ENCODE peak calls at places on chromosomes 5 and 9, in nine cellular contexts. W is GM23338, M is prostate gland, T is sigmoid colon, I is breast epithelium, J is K562, X is Panc1, P is stomach, K is HCT116. B is an unnamed sample.

GRCh38 chr5:1429066-1429465 is 16.2 kb downstream of the SLC6A3 start:
- DNase-seq in W (no peak), M (no peak), T (peak), I (no peak), J (no peak), X (no peak), P (peak), K (no peak), B (peak)

GRCh38 chr9:117825609-117826347 is 121.6 kb downstream of the TLR4 start:
- DNase-seq in W (no peak), M (no peak), T (no peak), I (no peak), J (no peak), X (no peak), P (no peak), K (no peak), B (no peak)

GRCh38 chr9:127133739-127134167 is 11.3 kb upstream of the ANGPTL2 start:
- DNase-seq in W (peak), M (peak), T (peak), I (peak), J (no peak), X (no peak), P (peak), K (no peak), B (no peak)

GRCh38 chr5:17024686-17025180 is 88.6 kb upstream of the MYO10 start:
- DNase-seq in W (no peak), M (peak), T (no peak), I (no peak), J (no peak), X (no peak), P (no peak), K (no peak), B (no peak)

GRCh38 chr9:13351768-13352386 is 72.4 kb upstream of the MPDZ start:
- DNase-seq in W (peak), M (peak), T (no peak), I (no peak), J (peak), X (no peak), P (no peak), K (peak), B (no peak)

GRCh38 chr9:80797427-80797825 is 891.9 kb downstream of the TLE1 start:
- DNase-seq in W (no peak), M (no peak), T (no peak), I (no peak), J (no peak), X (no peak), P (no peak), K (no peak), B (no peak)

GRCh38 chr5:168359820-168360460 is 68.5 kb downstream of the WWC1 start:
- DNase-seq in W (peak), M (no peak), T (no peak), I (no peak), J (no peak), X (no peak), P (no peak), K (peak), B (no peak)

GRCh38 chr5:17374973-17375844 is 122.8 kb upstream of the TAF11L2 start:
- DNase-seq in W (peak), M (no peak), T (no peak), I (no peak), J (no peak), X (no peak), P (peak), K (no peak), B (no peak)

GRCh38 chr9:104346645-104347175 is 157.4 kb upstream of the OR13F1 start:
- DNase-seq in W (no peak), M (no peak), T (no peak), I (no peak), J (no peak), X (no peak), P (no peak), K (no peak), B (no peak)

GRCh38 chr9:2257530-2257929 is 242.4 kb downstream of the SMARCA2 start:
- DNase-seq in W (no peak), M (no peak), T (no peak), I (no peak), J (no peak), X (no peak), P (no peak), K (no peak), B (no peak)

GRCh38 chr9:69731348-69731747 is 28.5 kb downstream of the PTAR1 start:
- DNase-seq in W (no peak), M (no peak), T (no peak), I (no peak), J (no peak), X (no peak), P (no peak), K (no peak), B (no peak)

GRCh38 chr9:33403941-33404781 is 1.8 kb upstream of the AQP7 start:
- DNase-seq in W (no peak), M (no peak), T (no peak), I (no peak), J (no peak), X (no peak), P (no peak), K (no peak), B (no peak)

GRCh38 chr5:68171101-68171558 is 44.4 kb upstream of the PIK3R1 start:
- DNase-seq in W (no peak), M (peak), T (peak), I (peak), J (no peak), X (no peak), P (peak), K (no peak), B (no peak)

GRCh38 chr9:91817493-91818225 is 132.4 kb downstream of the ROR2 start:
- DNase-seq in W (peak), M (peak), T (peak), I (no peak), J (no peak), X (no peak), P (no peak), K (no peak), B (no peak)

GRCh38 chr5:58458851-58459275 is 1.0 kb downstream of the PLK2 start:
- DNase-seq in W (peak), M (no peak), T (no peak), I (no peak), J (no peak), X (no peak), P (no peak), K (peak), B (no peak)

GRCh38 chr9:108168451-108168850 is 678.9 kb upstream of the KLF4 start:
- DNase-seq in W (no peak), M (no peak), T (no peak), I (no peak), J (no peak), X (no peak), P (no peak), K (no peak), B (no peak)

GRCh38 chr5:14463629-14464028 is 118.0 kb upstream of the OTULINL start:
- DNase-seq in W (no peak), M (no peak), T (no peak), I (no peak), J (no peak), X (no peak), P (no peak), K (no peak), B (no peak)

GRCh38 chr9:117763314-117763713 is 59.1 kb downstream of the TLR4 start:
- DNase-seq in W (no peak), M (no peak), T (no peak), I (no peak), J (no peak), X (no peak), P (no peak), K (no peak), B (no peak)

GRCh38 chr9:124834586-124834985 is 18.7 kb upstream of the WDR38 start:
- DNase-seq in W (no peak), M (no peak), T (no peak), I (no peak), J (no peak), X (no peak), P (no peak), K (peak), B (no peak)

GRCh38 chr5:127706691-127707090 is 3.5 kb downstream of the CCDC192 start:
- DNase-seq in W (no peak), M (no peak), T (no peak), I (no peak), J (no peak), X (no peak), P (no peak), K (no peak), B (no peak)

GRCh38 chr5:112183103-112183634 is 235.9 kb downstream of the EPB41L4A start:
- DNase-seq in W (peak), M (no peak), T (no peak), I (no peak), J (no peak), X (no peak), P (no peak), K (peak), B (no peak)

GRCh38 chr9:33139421-33140228 is 27.5 kb downstream of the B4GALT1 start:
- DNase-seq in W (no peak), M (no peak), T (peak), I (peak), J (no peak), X (no peak), P (peak), K (no peak), B (peak)

GRCh38 chr9:124098141-124098905 is 86.8 kb downstream of the LHX2 start:
- DNase-seq in W (no peak), M (no peak), T (no peak), I (no peak), J (no peak), X (no peak), P (no peak), K (no peak), B (no peak)

GRCh38 chr5:179128976-179129375 is 68.8 kb downstream of the ZNF354C start:
- DNase-seq in W (no peak), M (no peak), T (no peak), I (no peak), J (no peak), X (no peak), P (no peak), K (no peak), B (peak)

GRCh38 chr9:136056546-136057235 is 38.4 kb downstream of the NACC2 start:
- DNase-seq in W (no peak), M (no peak), T (peak), I (no peak), J (no peak), X (no peak), P (no peak), K (no peak), B (no peak)

GRCh38 chr9:35603506-35603985 is 1.5 kb upstream of the TESK1 start:
- DNase-seq in W (peak), M (peak), T (peak), I (peak), J (no peak), X (no peak), P (peak), K (no peak), B (peak)

GRCh38 chr5:123344819-123345426 is 78.3 kb downstream of the CEP120 start:
- DNase-seq in W (peak), M (peak), T (no peak), I (no peak), J (no peak), X (peak), P (no peak), K (no peak), B (no peak)

GRCh38 chr9:88972401-88972800 is 18.9 kb upstream of the S1PR3 start:
- DNase-seq in W (no peak), M (no peak), T (no peak), I (no peak), J (no peak), X (no peak), P (no peak), K (no peak), B (no peak)

GRCh38 chr9:101485873-101486692 is 47.6 kb upstream of the RNF20 start:
- DNase-seq in W (peak), M (peak), T (no peak), I (no peak), J (no peak), X (no peak), P (peak), K (peak), B (no peak)

GRCh38 chr5:5135957-5136676 is 4.0 kb upstream of the ADAMTS16 start:
- DNase-seq in W (no peak), M (no peak), T (no peak), I (no peak), J (no peak), X (peak), P (no peak), K (no peak), B (no peak)

GRCh38 chr5:158958048-158958994 is 141.4 kb downstream of the EBF1 start:
- DNase-seq in W (peak), M (no peak), T (no peak), I (no peak), J (no peak), X (no peak), P (no peak), K (no peak), B (no peak)

GRCh38 chr5:177972613-177973012 is 23.4 kb downstream of the PROP1 start:
- DNase-seq in W (no peak), M (no peak), T (no peak), I (no peak), J (no peak), X (no peak), P (no peak), K (no peak), B (no peak)

GRCh38 chr9:124257070-124257864 is 482 bp upstream of the NEK6 start:
- DNase-seq in W (peak), M (no peak), T (peak), I (no peak), J (no peak), X (no peak), P (no peak), K (no peak), B (peak)

GRCh38 chr5:117761190-117761589 is 1186.6 kb upstream of the SEMA6A start:
- DNase-seq in W (peak), M (no peak), T (no peak), I (no peak), J (no peak), X (no peak), P (no peak), K (no peak), B (no peak)

GRCh38 chr5:157785781-157786180 is 42.3 kb downstream of the LSM11 start:
- DNase-seq in W (no peak), M (no peak), T (no peak), I (no peak), J (no peak), X (no peak), P (no peak), K (no peak), B (no peak)

GRCh38 chr5:83471405-83472212 is at the start of gene VCAN:
- DNase-seq in W (peak), M (peak), T (peak), I (peak), J (no peak), X (no peak), P (no peak), K (peak), B (peak)

GRCh38 chr9:3475300-3476020 is 50.3 kb downstream of the RFX3 start:
- DNase-seq in W (no peak), M (no peak), T (no peak), I (no peak), J (no peak), X (no peak), P (no peak), K (no peak), B (no peak)

GRCh38 chr9:93582115-93582514 is 5.7 kb downstream of the PHF2 start:
- DNase-seq in W (no peak), M (no peak), T (no peak), I (peak), J (no peak), X (no peak), P (peak), K (no peak), B (no peak)

GRCh38 chr9:33445389-33445881 is 2.0 kb downstream of the AQP3 start:
- DNase-seq in W (no peak), M (peak), T (no peak), I (peak), J (no peak), X (no peak), P (peak), K (no peak), B (no peak)

GRCh38 chr9:36764364-36765076 is 191.8 kb downstream of the MELK start:
- DNase-seq in W (peak), M (no peak), T (no peak), I (no peak), J (no peak), X (no peak), P (no peak), K (no peak), B (no peak)

GRCh38 chr9:76876098-76876497 is 29.8 kb downstream of the PRUNE2 start:
- DNase-seq in W (no peak), M (no peak), T (no peak), I (no peak), J (no peak), X (no peak), P (no peak), K (no peak), B (no peak)
- TF ChIP-seq POLR2AphosphoS5 in W (no peak), M (peak), T (peak), I (no peak), J (no peak), X (no peak), P (peak), K (no peak), B (no peak)

GRCh38 chr5:34040411-34040810 is 2.6 kb downstream of the C1QTNF3 start:
- DNase-seq in W (no peak), M (no peak), T (no peak), I (no peak), J (no peak), X (no peak), P (no peak), K (no peak), B (no peak)
- TF ChIP-seq CTCF in W (no peak), M (no peak), T (no peak), I (no peak), J (no peak), X (no peak), P (no peak), K (no peak), B (no peak)

DNA sequence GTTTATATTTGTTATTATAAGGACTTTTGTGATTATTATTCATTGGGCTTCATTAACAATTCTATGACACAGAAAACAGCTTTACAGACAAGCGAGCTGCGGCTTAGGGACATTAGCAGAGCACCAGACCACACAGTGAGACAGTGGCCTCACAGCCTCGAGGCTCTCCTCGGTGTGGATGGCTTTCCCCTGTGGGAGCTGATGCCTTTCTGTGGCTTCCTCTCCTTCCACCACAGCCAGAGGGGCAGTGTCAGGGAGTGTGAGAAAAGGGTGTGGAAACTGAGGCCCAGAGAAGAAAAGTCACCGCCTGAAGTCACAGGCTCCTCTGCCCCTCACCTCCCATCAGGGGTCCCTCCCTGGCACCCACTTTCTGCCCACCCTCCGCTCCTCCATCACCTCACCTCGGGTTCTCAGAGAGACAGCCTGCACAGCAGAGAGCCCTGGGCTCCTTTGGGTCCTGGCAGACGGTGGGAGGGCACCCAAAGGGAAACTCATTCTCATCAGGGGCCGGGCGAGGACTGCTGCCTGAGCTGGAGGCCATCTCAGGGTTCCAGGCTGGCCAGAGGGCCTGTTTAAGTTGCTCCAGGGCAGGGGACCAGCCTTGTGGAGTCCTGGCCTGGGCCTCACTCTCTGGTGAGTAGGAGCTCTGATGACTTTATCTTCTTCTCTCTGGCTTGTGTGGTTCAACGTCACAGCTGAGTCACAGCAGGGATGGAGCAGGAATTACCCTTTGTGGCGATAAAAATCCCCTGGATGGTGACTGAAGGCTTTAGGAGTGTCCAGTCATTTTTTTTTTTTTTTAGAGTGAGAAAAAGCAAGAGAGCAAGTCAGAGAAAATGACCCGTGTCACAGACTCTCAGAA is 830 bp downstream of the TRAF1 start:
- DNase-seq in W (no peak), M (no peak), T (peak), I (no peak), J (peak), X (peak), P (no peak), K (no peak), B (no peak)
- TF ChIP-seq POLR2AphosphoS5 in W (no peak), M (no peak), T (no peak), I (no peak), J (no peak), X (no peak), P (peak), K (no peak), B (peak)

GRCh38 chr5:138725885-138726457 is 27.3 kb upstream of the CTNNA1 start:
- DNase-seq in W (no peak), M (no peak), T (peak), I (peak), J (no peak), X (no peak), P (no peak), K (no peak), B (peak)
- TF ChIP-seq CTCF in W (no peak), M (no peak), T (no peak), I (no peak), J (no peak), X (no peak), P (no peak), K (no peak), B (no peak)

DNA sequence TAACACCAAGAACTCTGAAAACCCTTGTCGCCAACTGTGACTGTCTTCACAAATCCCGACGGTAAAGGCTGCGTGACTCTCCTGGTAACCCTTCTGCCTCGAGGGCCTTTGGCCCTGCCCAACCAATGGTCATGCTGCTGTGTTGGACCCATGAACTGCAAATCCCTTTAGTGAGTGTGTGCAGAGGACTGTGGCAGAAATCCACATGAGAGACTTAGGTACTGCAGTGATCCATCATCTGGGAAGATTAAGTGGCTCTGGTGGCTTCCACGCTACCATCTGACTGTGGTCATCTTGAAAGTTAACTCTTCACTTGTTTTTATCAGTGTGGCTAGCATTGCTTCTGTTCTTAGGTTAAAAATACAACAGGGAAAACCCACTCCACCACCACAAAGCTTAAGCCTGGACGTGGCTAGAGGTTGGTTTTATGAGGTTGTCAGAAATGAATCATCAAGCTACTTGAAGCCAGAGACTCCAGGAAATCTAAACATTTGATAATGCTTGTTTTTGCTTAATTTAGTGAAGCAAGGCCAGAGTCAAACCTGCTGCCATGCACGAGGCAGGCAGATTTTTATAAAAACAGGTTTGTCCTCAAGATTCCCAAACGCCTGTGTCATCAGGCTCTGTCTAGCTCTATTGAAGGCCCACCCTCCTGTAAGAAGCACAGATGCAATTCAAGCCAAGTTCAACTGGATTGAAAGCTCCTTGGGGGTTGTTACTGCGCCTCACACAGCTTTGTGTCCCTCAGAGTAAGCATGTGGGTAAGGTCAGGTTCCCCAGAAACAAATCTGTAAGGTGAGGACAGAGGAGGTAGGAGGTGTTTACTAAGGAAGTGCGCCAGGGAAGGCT is 52.7 kb upstream of the ERCC6L2 start:
- DNase-seq in W (no peak), M (no peak), T (no peak), I (no peak), J (no peak), X (no peak), P (no peak), K (peak), B (no peak)
- TF ChIP-seq POLR2AphosphoS5 in W (no peak), M (no peak), T (no peak), I (no peak), J (no peak), X (no peak), P (no peak), K (no peak), B (no peak)

GRCh38 chr9:110875275-110875674 is 163.0 kb downstream of the LPAR1 start:
- DNase-seq in W (peak), M (no peak), T (peak), I (no peak), J (no peak), X (no peak), P (no peak), K (no peak), B (no peak)
- TF ChIP-seq CTCF in W (peak), M (no peak), T (no peak), I (no peak), J (no peak), X (no peak), P (no peak), K (peak), B (no peak)

GRCh38 chr5:139403787-139404483 is at the start of gene SPATA24:
- DNase-seq in W (peak), M (peak), T (peak), I (peak), J (peak), X (peak), P (peak), K (peak), B (peak)
- TF ChIP-seq POLR2AphosphoS5 in W (peak), M (peak), T (peak), I (peak), J (peak), X (peak), P (peak), K (peak), B (peak)

B was measured in spleen.